ENCODE peak calls at places on chromosomes 5 and 9, in six cellular contexts. Y, Q, B, F, I and U are unnamed samples.

GRCh38 chr9:114446036-114446435 is 58.3 kb upstream of the AKNA start:
- DNase-seq in I (no peak), F (no peak), Q (peak; percentile 68), B (no peak), Y (no peak), U (no peak)

GRCh38 chr5:175466700-175467318 is 11.6 kb upstream of the SFXN1 start:
- DNase-seq in B (peak; percentile 69), F (no peak), I (no peak), Q (no peak), Y (no peak), U (no peak)

GRCh38 chr5:171418982-171419662 is at the start of gene FGF18:
- DNase-seq in B (peak; percentile 75), Q (peak; percentile 67), I (peak; percentile 82), Y (peak; percentile 75), F (no peak), U (peak; percentile 71)

GRCh38 chr5:162163663-162164062 is 96.1 kb downstream of the GABRG2 start:
- DNase-seq in Q (no peak), Y (no peak), F (no peak), B (no peak), I (no peak), U (no peak)

GRCh38 chr5:43195670-43196265 is 3.7 kb downstream of the NIM1K start:
- DNase-seq in Y (no peak), F (no peak), Q (no peak), B (no peak), I (no peak), U (no peak)

GRCh38 chr9:87766697-87767096 is 40.8 kb downstream of the CTSL start:
- DNase-seq in Q (no peak), Y (no peak), I (no peak), B (no peak), F (no peak), U (no peak)

GRCh38 chr5:151123897-151124751 is 33.5 kb downstream of the ANXA6 start:
- DNase-seq in I (peak; percentile 84), F (no peak), Q (peak; percentile 67), B (peak; percentile 64), Y (peak; percentile 74), U (no peak)

GRCh38 chr5:61505281-61505680 is 173.2 kb downstream of the ZSWIM6 start:
- DNase-seq in Y (no peak), Q (no peak), B (no peak), F (no peak), I (no peak), U (no peak)